ENCODE peak calls at places on chromosomes 3 and 15, in eight cellular contexts. F is choroid plexus epithelial cell; K is gastrocnemius medialis; L is bronchial epithelial cell; S is fibroblast of pulmonary artery; O is astrocyte of the spinal cord; Y is uterus; B is CD8-positive, alpha-beta T cell. M is an unnamed sample.

GRCh38 chr3:111899966-111900365 is 40.9 kb downstream of the PHLDB2 start:
- DNase-seq in F (no peak), O (no peak), L (no peak), Y (no peak), B (no peak), S (no peak), K (no peak), M (no peak)

GRCh38 chr3:9316881-9317341 is 45.9 kb upstream of the THUMPD3 start:
- DNase-seq in F (peak), L (peak), Y (peak), S (peak), O (peak), K (no peak), B (no peak), M (peak)

GRCh38 chr3:190552969-190553759 is 39.3 kb downstream of the IL1RAP start:
- DNase-seq in Y (no peak), S (no peak), F (peak), L (no peak), K (no peak), B (no peak), O (no peak), M (no peak)

GRCh38 chr15:92714457-92715401 is 59.2 kb upstream of the FAM174B start:
- DNase-seq in S (peak), F (peak), L (peak), B (peak), O (peak), K (peak), Y (peak), M (peak)

GRCh38 chr3:167835359-167835758 is 99.8 kb downstream of the SERPINI1 start:
- DNase-seq in Y (no peak), O (no peak), F (no peak), L (no peak), B (no peak), K (no peak), S (no peak), M (no peak)

GRCh38 chr15:90762109-90762508 is 45.0 kb downstream of the BLM start:
- DNase-seq in S (peak), L (no peak), B (no peak), O (peak), Y (peak), F (peak), K (peak), M (peak)

GRCh38 chr3:196063456-196063855 is 18.4 kb downstream of the TFRC start:
- DNase-seq in F (peak), B (no peak), S (no peak), O (no peak), L (no peak), K (no peak), Y (no peak), M (no peak)

GRCh38 chr3:102084712-102085111 is 235.4 kb downstream of the NFKBIZ start:
- DNase-seq in O (no peak), K (no peak), B (no peak), L (no peak), F (no peak), Y (no peak), S (no peak), M (no peak)

GRCh38 chr15:70083946-70084345 is 13.8 kb downstream of the TLE3 start:
- DNase-seq in L (no peak), B (no peak), F (no peak), Y (no peak), K (no peak), S (no peak), O (no peak), M (no peak)

GRCh38 chr15:66042624-66043023 is 173.3 kb downstream of the RAB11A start:
- DNase-seq in S (no peak), L (peak), F (no peak), Y (no peak), O (no peak), K (no peak), B (no peak), M (no peak)

GRCh38 chr15:98612490-98613110 is 35.7 kb upstream of the IGF1R start:
- DNase-seq in K (no peak), L (no peak), F (no peak), Y (no peak), B (no peak), S (no peak), O (no peak), M (peak)

GRCh38 chr3:179146911-179147570 is 1.1 kb upstream of the PIK3CA start:
- DNase-seq in S (peak), F (peak), L (peak), K (no peak), B (no peak), Y (peak), O (peak), M (peak)

GRCh38 chr15:63978511-63979226 is 67.6 kb downstream of the DAPK2 start:
- DNase-seq in S (no peak), B (no peak), Y (no peak), O (no peak), F (no peak), L (no peak), K (no peak), M (no peak)

GRCh38 chr3:189298469-189299375 is 127.0 kb downstream of the TPRG1 start:
- DNase-seq in Y (no peak), F (peak), K (no peak), B (no peak), L (peak), O (no peak), S (no peak), M (peak)

GRCh38 chr3:16917980-16918682 is 33.4 kb downstream of the PLCL2 start:
- DNase-seq in K (no peak), L (no peak), F (no peak), Y (no peak), B (no peak), S (no peak), O (no peak), M (no peak)

GRCh38 chr3:24608701-24609387 is 114.2 kb upstream of the THRB start:
- DNase-seq in O (no peak), K (no peak), B (no peak), F (no peak), S (no peak), L (no peak), Y (no peak), M (peak)

GRCh38 chr3:16842710-16843270 is 42.0 kb upstream of the PLCL2 start:
- DNase-seq in S (no peak), K (no peak), L (no peak), Y (no peak), O (no peak), B (peak), F (no peak), M (no peak)

GRCh38 chr15:72118400-72118978 is at the start of gene SENP8:
- DNase-seq in S (no peak), B (no peak), O (no peak), K (no peak), F (no peak), L (no peak), Y (no peak), M (no peak)

GRCh38 chr3:20078194-20078709 is 38.0 kb downstream of the KAT2B start:
- DNase-seq in F (no peak), K (no peak), O (no peak), Y (no peak), B (no peak), L (no peak), S (no peak), M (no peak)

GRCh38 chr15:37016287-37016686 is 84.1 kb downstream of the MEIS2 start:
- DNase-seq in Y (peak), B (no peak), S (peak), F (peak), K (no peak), O (peak), L (peak), M (peak)

GRCh38 chr15:58966698-58967097 is 20.8 kb upstream of the RNF111 start:
- DNase-seq in F (peak), K (no peak), L (peak), B (no peak), O (no peak), Y (no peak), S (no peak), M (peak)

GRCh38 chr3:181292984-181293383 is 303.4 kb upstream of the DNAJC19 start:
- DNase-seq in K (no peak), S (peak), O (peak), Y (no peak), L (peak), F (peak), B (no peak), M (no peak)

GRCh38 chr3:141257971-141258370 is 26.3 kb downstream of the PXYLP1 start:
- DNase-seq in S (no peak), L (no peak), Y (no peak), K (no peak), B (peak), O (no peak), F (no peak), M (no peak)

GRCh38 chr3:74314696-74315095 is 299.8 kb downstream of the CNTN3 start:
- DNase-seq in L (peak), F (no peak), B (no peak), K (no peak), S (no peak), Y (no peak), O (no peak), M (no peak)

GRCh38 chr15:67820992-67821783 is 4.1 kb upstream of the SKOR1 start:
- DNase-seq in K (no peak), F (peak), S (peak), B (no peak), Y (no peak), L (no peak), O (peak), M (peak)

GRCh38 chr3:101903426-101903825 is 54.1 kb downstream of the NFKBIZ start:
- DNase-seq in S (peak), K (no peak), O (no peak), B (no peak), F (peak), L (peak), Y (no peak), M (peak)

GRCh38 chr15:57595011-57595866 is 3.5 kb downstream of the MYZAP start:
- DNase-seq in F (no peak), B (no peak), O (no peak), K (no peak), L (no peak), Y (no peak), S (no peak), M (peak)

GRCh38 chr3:28850186-28850585 is 430.7 kb upstream of the RBMS3 start:
- DNase-seq in L (no peak), O (no peak), B (no peak), F (no peak), Y (no peak), S (peak), K (no peak), M (peak)

GRCh38 chr3:112043621-112044201 is 9.2 kb downstream of the TMPRSS7 start:
- DNase-seq in B (peak), L (peak), Y (peak), O (peak), S (peak), F (peak), K (no peak), M (peak)

GRCh38 chr3:121719423-121719822 is 30.1 kb downstream of the GOLGB1 start:
- DNase-seq in O (no peak), B (no peak), Y (no peak), S (no peak), F (no peak), L (no peak), K (no peak), M (no peak)

GRCh38 chr3:7999363-7999762 is 502.3 kb upstream of the LMCD1 start:
- DNase-seq in F (peak), O (peak), L (no peak), K (no peak), B (no peak), Y (no peak), S (no peak), M (no peak)

GRCh38 chr15:83559310-83559966 is 94.5 kb upstream of the ADAMTSL3 start:
- DNase-seq in F (peak), S (peak), L (peak), B (no peak), O (peak), K (no peak), Y (peak), M (peak)

GRCh38 chr3:166661621-166662020 is 718.5 kb downstream of the ZBBX start:
- DNase-seq in K (no peak), S (no peak), B (no peak), O (no peak), Y (no peak), F (no peak), L (no peak), M (no peak)

GRCh38 chr3:135736740-135737139 is 228.8 kb upstream of the PPP2R3A start:
- DNase-seq in S (no peak), L (peak), Y (no peak), B (no peak), O (no peak), F (no peak), K (no peak), M (peak)

GRCh38 chr15:101276501-101277037 is 716 bp downstream of the SELENOS start:
- DNase-seq in F (peak), O (peak), L (peak), B (no peak), K (no peak), Y (no peak), S (peak), M (peak)
- TF ChIP-seq CTCF in F (peak), O (peak), L (peak), B (no peak), K (no peak), Y (no peak), S (peak), M (peak)

GRCh38 chr15:55683366-55683765 is 59.6 kb downstream of the PRTG start:
- DNase-seq in O (peak), L (no peak), Y (no peak), S (peak), K (no peak), B (no peak), F (peak), M (peak)

GRCh38 chr15:55685292-55685691 is 57.7 kb downstream of the PRTG start:
- DNase-seq in B (no peak), S (peak), K (no peak), O (no peak), L (no peak), Y (no peak), F (peak), M (peak)

GRCh38 chr15:55687792-55688191 is 55.2 kb downstream of the PRTG start:
- DNase-seq in O (no peak), Y (no peak), K (no peak), B (no peak), L (no peak), F (no peak), S (no peak), M (no peak)
- H3K4me3 ChIP-seq in O (no peak), Y (no peak), K (no peak), B (no peak), L (no peak), F (no peak), S (no peak), M (no peak)

DNA sequence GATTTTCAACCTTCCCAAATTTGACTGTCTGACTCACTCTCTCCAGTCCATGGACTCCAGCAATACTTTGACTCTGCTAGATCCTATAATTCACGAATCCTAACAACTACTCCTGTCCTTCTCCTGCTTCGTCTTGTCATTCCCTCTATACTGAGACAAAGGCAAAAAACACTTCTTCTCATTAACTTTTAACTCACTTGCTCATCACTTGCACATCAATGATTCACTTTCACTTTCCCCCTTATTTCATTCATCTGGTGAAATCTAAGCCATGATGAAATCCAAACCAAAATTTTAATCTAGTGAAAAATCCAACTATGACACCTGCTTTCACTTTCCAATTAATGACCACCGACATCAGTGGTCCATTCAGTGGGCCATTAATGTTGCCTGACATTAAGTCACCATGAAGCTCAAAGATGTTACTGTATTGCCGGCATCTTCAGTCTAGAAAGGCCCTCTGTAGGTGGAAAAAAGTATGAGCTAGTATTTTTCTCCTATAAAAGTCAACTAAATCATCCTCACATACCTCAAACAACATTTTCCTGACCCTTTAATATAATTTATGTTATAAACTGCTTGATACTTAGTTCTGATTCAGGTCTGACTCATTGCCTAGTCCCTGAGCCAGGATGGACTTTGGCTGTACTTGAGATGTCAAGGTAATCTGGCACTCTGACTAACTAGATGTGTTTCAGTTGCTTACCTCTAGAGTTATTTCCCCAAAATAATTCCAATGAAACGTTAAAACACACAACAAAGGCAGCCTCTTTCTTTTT is 158.6 kb downstream of the CNTN6 start:
- DNase-seq in S (peak), K (no peak), F (peak), L (peak), O (peak), Y (peak), B (no peak), M (no peak)
- TF ChIP-seq CTCF in S (peak), K (no peak), F (no peak), L (no peak), O (peak), Y (peak), B (no peak), M (peak)

GRCh38 chr3:45565341-45565740 is 29.2 kb upstream of the LIMD1 start:
- DNase-seq in F (no peak), L (no peak), B (no peak), O (no peak), Y (no peak), K (no peak), S (no peak), M (no peak)
- H3K4me3 ChIP-seq in F (no peak), L (no peak), B (no peak), O (no peak), Y (no peak), K (no peak), S (no peak), M (no peak)

DNA sequence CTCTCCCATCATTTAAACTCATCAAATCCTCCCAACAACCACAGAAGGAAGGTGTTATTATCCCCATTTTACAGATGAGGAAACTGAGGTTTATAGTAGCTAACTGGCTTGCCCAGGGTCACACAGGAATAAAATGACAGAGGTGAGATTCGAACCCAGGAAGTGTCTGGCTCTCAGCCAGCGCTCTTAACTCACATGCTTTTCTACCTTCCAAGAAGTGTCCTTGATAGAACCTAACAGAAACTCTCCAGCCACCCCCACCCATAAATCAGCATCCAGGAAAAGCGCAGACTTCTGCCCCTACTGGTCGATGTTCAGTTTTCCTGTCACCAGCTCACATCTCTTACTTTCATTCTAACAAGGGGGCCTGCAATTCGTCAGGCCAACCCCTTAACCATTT is 51.7 kb downstream of the SPATA12 start:
- DNase-seq in B (no peak), O (no peak), S (peak), L (no peak), F (peak), K (no peak), Y (no peak), M (no peak)
- TF ChIP-seq CTCF in B (no peak), O (peak), S (peak), L (peak), F (peak), K (no peak), Y (peak), M (peak)

DNA sequence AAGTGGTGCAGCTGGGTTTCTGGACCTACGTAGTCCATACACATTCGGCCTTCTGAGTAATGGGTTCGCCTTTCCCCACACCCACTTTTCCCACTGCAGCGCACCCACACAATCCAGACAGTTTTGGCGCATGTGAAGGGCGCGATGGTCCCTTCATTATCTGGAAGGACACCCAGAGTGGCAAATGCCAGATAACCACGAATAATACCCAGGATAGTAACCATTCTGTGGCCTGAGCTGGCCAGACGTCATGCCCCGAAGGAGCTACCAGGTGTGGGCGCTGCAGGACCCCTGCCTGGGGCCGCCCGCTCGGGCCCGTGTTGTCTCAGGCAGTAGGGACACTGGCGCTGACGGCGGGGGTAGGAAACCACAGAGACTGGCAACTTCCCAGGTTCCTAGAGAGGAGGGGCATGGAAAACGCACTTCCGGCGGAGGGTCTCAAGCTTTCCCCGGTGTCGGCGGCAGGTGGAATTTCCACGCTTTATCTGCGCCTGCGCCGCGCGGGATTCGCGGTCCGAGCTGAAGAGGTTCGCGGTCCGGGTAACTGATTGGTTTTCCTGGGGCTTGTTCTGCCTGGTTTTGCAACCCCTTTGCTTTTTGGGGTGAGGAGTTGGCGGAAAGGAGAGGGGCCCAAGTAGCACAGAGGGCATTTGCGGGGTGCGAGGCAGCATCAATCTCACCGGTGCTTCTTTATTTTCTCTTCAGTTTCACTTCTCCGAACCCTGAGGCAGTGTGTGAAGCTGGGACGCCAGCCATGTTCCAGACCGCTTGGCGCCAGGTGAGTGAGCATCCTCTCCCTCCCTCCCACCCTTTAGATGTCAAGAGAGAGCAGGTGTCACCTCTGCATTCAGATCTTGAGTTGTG is at the start of gene ZNF620:
- DNase-seq in Y (peak), S (peak), O (peak), B (peak), F (peak), K (peak), L (no peak), M (peak)
- H3K4me3 ChIP-seq in Y (peak), S (peak), O (peak), B (peak), F (peak), K (peak), L (peak), M (peak)